ENCODE peak calls at places on chromosomes 12 and 14, in seven cellular contexts. S is tibial artery; F is heart right ventricle; I is activated CD4-positive, alpha-beta T cell treated with anti-CD3 and anti-CD28 coated beads for 4 hours; X is left cardiac atrium; K is MCF 10A; N is sciatic nerve. V is an unnamed sample.

GRCh38 chr12:98799411-98799810 is 154.3 kb downstream of the APAF1 start:
- DNase-seq in S (no peak), N (no peak), I (no peak), K (no peak), F (no peak), X (no peak), V (no peak)

GRCh38 chr12:63068857-63069442 is 82.1 kb downstream of the AVPR1A start:
- DNase-seq in N (no peak), S (no peak), I (no peak), K (peak; percentile 72), X (no peak), F (peak; percentile 6), V (no peak)

GRCh38 chr12:48329199-48329939 is 21.4 kb downstream of the ZNF641 start:
- DNase-seq in K (no peak), F (no peak), N (no peak), I (no peak), S (no peak), X (no peak), V (no peak)

GRCh38 chr14:99155173-99155777 is 116.7 kb downstream of the BCL11B start:
- DNase-seq in I (no peak), X (no peak), S (peak; percentile 57), N (no peak), F (no peak), K (peak; percentile 61), V (no peak)

GRCh38 chr14:52013984-52014600 is 24.7 kb downstream of the RTRAF start:
- DNase-seq in I (no peak), N (no peak), K (no peak), S (no peak), F (no peak), X (no peak), V (peak; percentile 53)

GRCh38 chr12:56521209-56521589 is 421 bp upstream of the RBMS2 start:
- DNase-seq in F (peak; percentile 15), I (no peak), X (peak; percentile 35), S (no peak), N (no peak), K (no peak), V (no peak)

GRCh38 chr12:94172031-94172430 is 23.7 kb downstream of the PLXNC1 start:
- DNase-seq in N (no peak), S (no peak), K (peak; percentile 85), I (peak; percentile 21), F (no peak), X (no peak), V (no peak)

GRCh38 chr14:70731447-70732239 is 77.7 kb downstream of the MAP3K9 start:
- DNase-seq in S (no peak), F (no peak), K (no peak), N (no peak), I (no peak), X (no peak), V (no peak)

GRCh38 chr12:75447695-75448393 is 32.7 kb upstream of the GLIPR1 start:
- DNase-seq in I (no peak), N (no peak), K (no peak), S (no peak), X (no peak), F (no peak), V (no peak)

GRCh38 chr12:126457776-126458175 is 1392.5 kb downstream of the AACS start:
- DNase-seq in K (no peak), I (no peak), N (no peak), X (no peak), S (no peak), F (no peak), V (no peak)

GRCh38 chr12:132886529-132887477 is 602 bp downstream of the CHFR start:
- DNase-seq in S (no peak), F (peak; percentile 13), X (no peak), I (no peak), K (no peak), N (peak; percentile 64), V (peak; percentile 48)

GRCh38 chr12:108768591-108769500 is 37.5 kb upstream of the CORO1C start:
- DNase-seq in S (no peak), X (peak; percentile 51), N (no peak), I (no peak), F (no peak), K (no peak), V (peak; percentile 76)

GRCh38 chr12:123532021-123532420 is 1.5 kb downstream of the RILPL1 start:
- DNase-seq in S (peak; percentile 41), K (no peak), F (peak; percentile 48), I (no peak), N (no peak), X (no peak), V (peak; percentile 43)

GRCh38 chr14:88870777-88871176 is 46.3 kb downstream of the TTC8 start:
- DNase-seq in F (no peak), N (no peak), X (no peak), S (no peak), I (no peak), K (no peak), V (no peak)

GRCh38 chr12:57722716-57723629 is 15.6 kb downstream of the AGAP2 start:
- DNase-seq in N (no peak), K (no peak), I (no peak), F (no peak), X (no peak), S (no peak), V (no peak)

GRCh38 chr14:75487155-75487671 is 35.1 kb upstream of the BATF start:
- DNase-seq in F (no peak), I (peak; percentile 5), S (no peak), N (no peak), K (peak; percentile 72), X (no peak), V (no peak)

GRCh38 chr14:90116444-90116843 is 54.6 kb downstream of the KCNK13 start:
- DNase-seq in S (no peak), I (no peak), X (no peak), K (no peak), F (no peak), N (no peak), V (no peak)

GRCh38 chr12:18932715-18933114 is 194.8 kb downstream of the CAPZA3 start:
- DNase-seq in X (no peak), F (no peak), I (no peak), K (no peak), S (no peak), N (no peak), V (no peak)

GRCh38 chr14:30840086-30840779 is 34.1 kb upstream of the COCH start:
- DNase-seq in X (no peak), F (no peak), K (no peak), N (no peak), I (no peak), S (no peak), V (no peak)

GRCh38 chr14:100706200-100706599 is 20.5 kb upstream of the DLK1 start:
- DNase-seq in K (no peak), F (no peak), I (no peak), N (no peak), S (no peak), X (no peak), V (no peak)

GRCh38 chr14:72443991-72444431 is 449.9 kb downstream of the DPF3 start:
- DNase-seq in I (peak; percentile 36), N (no peak), X (no peak), K (no peak), S (no peak), F (no peak), V (no peak)

GRCh38 chr12:116818341-116818856 is 62.8 kb downstream of the HRK start:
- DNase-seq in F (peak; percentile 54), X (peak; percentile 70), K (no peak), I (peak; percentile 5), N (peak; percentile 71), S (peak; percentile 33), V (peak; percentile 58)

GRCh38 chr12:107349008-107349747 is 255.8 kb upstream of the CRY1 start:
- DNase-seq in I (no peak), K (peak; percentile 94), S (no peak), F (no peak), X (no peak), N (no peak), V (no peak)

GRCh38 chr12:113422030-113422900 is at the start of gene SDSL:
- DNase-seq in F (peak; percentile 68), S (peak; percentile 66), X (peak; percentile 80), N (peak; percentile 74), K (peak; percentile 96), I (no peak), V (peak; percentile 72)

GRCh38 chr12:61894168-61894567 is 366.0 kb upstream of the USP15 start:
- DNase-seq in F (no peak), K (no peak), S (no peak), X (no peak), N (no peak), I (no peak), V (no peak)

GRCh38 chr12:123948401-123949117 is 24.1 kb downstream of the CCDC92 start:
- DNase-seq in I (no peak), S (no peak), K (no peak), F (no peak), N (no peak), X (no peak), V (no peak)

GRCh38 chr12:127455347-127456265 is 811.4 kb upstream of the TMEM132C start:
- DNase-seq in K (no peak), N (no peak), S (no peak), X (no peak), I (no peak), F (no peak), V (no peak)

V was measured in Right ventricle myocardium superior.